ENCODE peak calls at places on chromosomes 6 and 20, in eight cellular contexts. One of them, this sample, is unnamed.

GRCh38 chr6:105022416-105022815 is 65.5 kb downstream of the LIN28B start:
- DNase-seq in WTC11: no peak
- DNase-seq in right lobe of liver: no peak
- DNase-seq in AG10803: no peak
- DNase-seq in psoas muscle: no peak
- DNase-seq in ovary: no peak
- DNase-seq in fibroblast of pulmonary artery: no peak
- DNase-seq in CD8-positive, alpha-beta T cell: no peak
- DNase-seq in this sample: no peak

GRCh38 chr20:37901667-37902503 is 1.0 kb upstream of the VSTM2L start:
- DNase-seq in WTC11: peak; percentile 49
- DNase-seq in right lobe of liver: peak; percentile 47
- DNase-seq in AG10803: peak; percentile 69
- DNase-seq in psoas muscle: no peak
- DNase-seq in ovary: peak; percentile 33
- DNase-seq in fibroblast of pulmonary artery: peak; percentile 75
- DNase-seq in CD8-positive, alpha-beta T cell: no peak
- DNase-seq in this sample: peak; percentile 26

GRCh38 chr6:84897874-84898635 is 133.7 kb upstream of the TBX18 start:
- DNase-seq in WTC11: no peak
- DNase-seq in right lobe of liver: no peak
- DNase-seq in AG10803: peak; percentile 35
- DNase-seq in psoas muscle: no peak
- DNase-seq in ovary: no peak
- DNase-seq in fibroblast of pulmonary artery: peak; percentile 91
- DNase-seq in CD8-positive, alpha-beta T cell: no peak
- DNase-seq in this sample: no peak

GRCh38 chr6:79656134-79656533 is 25.0 kb downstream of the SH3BGRL2 start:
- DNase-seq in WTC11: no peak
- DNase-seq in right lobe of liver: no peak
- DNase-seq in AG10803: no peak
- DNase-seq in psoas muscle: no peak
- DNase-seq in ovary: no peak
- DNase-seq in fibroblast of pulmonary artery: no peak
- DNase-seq in CD8-positive, alpha-beta T cell: no peak
- DNase-seq in this sample: no peak

GRCh38 chr6:140017470-140017869 is 643.0 kb upstream of the CITED2 start:
- DNase-seq in WTC11: no peak
- DNase-seq in right lobe of liver: no peak
- DNase-seq in AG10803: no peak
- DNase-seq in psoas muscle: no peak
- DNase-seq in ovary: no peak
- DNase-seq in fibroblast of pulmonary artery: peak; percentile 6
- DNase-seq in CD8-positive, alpha-beta T cell: no peak
- DNase-seq in this sample: no peak

GRCh38 chr6:582370-582769 is 74.5 kb downstream of the HUS1B start:
- DNase-seq in WTC11: peak; percentile 75
- DNase-seq in right lobe of liver: no peak
- DNase-seq in AG10803: no peak
- DNase-seq in psoas muscle: no peak
- DNase-seq in ovary: no peak
- DNase-seq in fibroblast of pulmonary artery: no peak
- DNase-seq in CD8-positive, alpha-beta T cell: no peak
- DNase-seq in this sample: no peak

GRCh38 chr6:45548657-45549515 is 171.2 kb upstream of the SUPT3H start:
- DNase-seq in WTC11: no peak
- DNase-seq in right lobe of liver: no peak
- DNase-seq in AG10803: no peak
- DNase-seq in psoas muscle: no peak
- DNase-seq in ovary: no peak
- DNase-seq in fibroblast of pulmonary artery: no peak
- DNase-seq in CD8-positive, alpha-beta T cell: no peak
- DNase-seq in this sample: no peak

GRCh38 chr6:126034671-126035070 is 48.3 kb downstream of the TRMT11 start:
- DNase-seq in WTC11: no peak
- DNase-seq in right lobe of liver: no peak
- DNase-seq in AG10803: no peak
- DNase-seq in psoas muscle: no peak
- DNase-seq in ovary: no peak
- DNase-seq in fibroblast of pulmonary artery: no peak
- DNase-seq in CD8-positive, alpha-beta T cell: no peak
- DNase-seq in this sample: no peak

GRCh38 chr6:75563032-75563431 is 38.6 kb upstream of the SENP6 start:
- DNase-seq in WTC11: peak; percentile 15
- DNase-seq in right lobe of liver: no peak
- DNase-seq in AG10803: peak; percentile 45
- DNase-seq in psoas muscle: no peak
- DNase-seq in ovary: no peak
- DNase-seq in fibroblast of pulmonary artery: peak; percentile 57
- DNase-seq in CD8-positive, alpha-beta T cell: no peak
- DNase-seq in this sample: no peak

GRCh38 chr6:7697820-7698623 is 27.9 kb upstream of the BMP6 start:
- DNase-seq in WTC11: no peak
- DNase-seq in right lobe of liver: peak; percentile 42
- DNase-seq in AG10803: peak; percentile 89
- DNase-seq in psoas muscle: no peak
- DNase-seq in ovary: no peak
- DNase-seq in fibroblast of pulmonary artery: peak; percentile 99
- DNase-seq in CD8-positive, alpha-beta T cell: no peak
- DNase-seq in this sample: no peak

GRCh38 chr20:63830821-63831593 is at the start of gene ZBTB46:
- DNase-seq in WTC11: peak; percentile 42
- DNase-seq in right lobe of liver: peak; percentile 72
- DNase-seq in AG10803: peak; percentile 24
- DNase-seq in psoas muscle: peak; percentile 73
- DNase-seq in ovary: peak; percentile 74
- DNase-seq in fibroblast of pulmonary artery: peak; percentile 47
- DNase-seq in CD8-positive, alpha-beta T cell: no peak
- DNase-seq in this sample: no peak

GRCh38 chr20:21505810-21506530 is 7.9 kb downstream of the NKX2-2 start:
- DNase-seq in WTC11: peak; percentile 73
- DNase-seq in right lobe of liver: peak; percentile 69
- DNase-seq in AG10803: peak; percentile 29
- DNase-seq in psoas muscle: no peak
- DNase-seq in ovary: peak; percentile 41
- DNase-seq in fibroblast of pulmonary artery: peak; percentile 49
- DNase-seq in CD8-positive, alpha-beta T cell: peak; percentile 76
- DNase-seq in this sample: peak; percentile 77

GRCh38 chr20:58623579-58624473 is 27.3 kb upstream of the STX16 start:
- DNase-seq in WTC11: no peak
- DNase-seq in right lobe of liver: no peak
- DNase-seq in AG10803: peak; percentile 87
- DNase-seq in psoas muscle: peak; percentile 77
- DNase-seq in ovary: peak; percentile 77
- DNase-seq in fibroblast of pulmonary artery: peak; percentile 94
- DNase-seq in CD8-positive, alpha-beta T cell: no peak
- DNase-seq in this sample: peak; percentile 23

GRCh38 chr6:165662041-165662491 is 975 bp downstream of the PDE10A start:
- DNase-seq in WTC11: peak; percentile 40
- DNase-seq in right lobe of liver: no peak
- DNase-seq in AG10803: peak; percentile 3
- DNase-seq in psoas muscle: peak; percentile 28
- DNase-seq in ovary: peak; percentile 46
- DNase-seq in fibroblast of pulmonary artery: peak; percentile 60
- DNase-seq in CD8-positive, alpha-beta T cell: no peak
- DNase-seq in this sample: peak; percentile 57

GRCh38 chr6:40484066-40484465 is 103.1 kb downstream of the LRFN2 start:
- DNase-seq in WTC11: no peak
- DNase-seq in right lobe of liver: no peak
- DNase-seq in AG10803: no peak
- DNase-seq in psoas muscle: no peak
- DNase-seq in ovary: no peak
- DNase-seq in fibroblast of pulmonary artery: no peak
- DNase-seq in CD8-positive, alpha-beta T cell: no peak
- DNase-seq in this sample: no peak

GRCh38 chr6:124963416-124964083 is 1.3 kb downstream of the RNF217 start:
- DNase-seq in WTC11: no peak
- DNase-seq in right lobe of liver: peak; percentile 27
- DNase-seq in AG10803: peak; percentile 64
- DNase-seq in psoas muscle: peak; percentile 13
- DNase-seq in ovary: no peak
- DNase-seq in fibroblast of pulmonary artery: peak; percentile 59
- DNase-seq in CD8-positive, alpha-beta T cell: no peak
- DNase-seq in this sample: no peak

GRCh38 chr20:13119583-13119982 is 101.5 kb upstream of the ISM1 start:
- DNase-seq in WTC11: peak; percentile 17
- DNase-seq in right lobe of liver: no peak
- DNase-seq in AG10803: peak; percentile 65
- DNase-seq in psoas muscle: no peak
- DNase-seq in ovary: no peak
- DNase-seq in fibroblast of pulmonary artery: peak; percentile 77
- DNase-seq in CD8-positive, alpha-beta T cell: peak; percentile 50
- DNase-seq in this sample: peak; percentile 54

GRCh38 chr6:30378290-30378937 is 33.5 kb downstream of the RPP21 start:
- DNase-seq in WTC11: no peak
- DNase-seq in right lobe of liver: no peak
- DNase-seq in AG10803: no peak
- DNase-seq in psoas muscle: no peak
- DNase-seq in ovary: no peak
- DNase-seq in fibroblast of pulmonary artery: peak; percentile 49
- DNase-seq in CD8-positive, alpha-beta T cell: no peak
- DNase-seq in this sample: no peak

GRCh38 chr20:49791165-49791564 is 21.5 kb upstream of the SLC9A8 start:
- DNase-seq in WTC11: no peak
- DNase-seq in right lobe of liver: no peak
- DNase-seq in AG10803: no peak
- DNase-seq in psoas muscle: no peak
- DNase-seq in ovary: no peak
- DNase-seq in fibroblast of pulmonary artery: no peak
- DNase-seq in CD8-positive, alpha-beta T cell: no peak
- DNase-seq in this sample: no peak

GRCh38 chr20:49792611-49793010 is 20.0 kb upstream of the SLC9A8 start:
- DNase-seq in WTC11: no peak
- DNase-seq in right lobe of liver: no peak
- DNase-seq in AG10803: no peak
- DNase-seq in psoas muscle: no peak
- DNase-seq in ovary: no peak
- DNase-seq in fibroblast of pulmonary artery: no peak
- DNase-seq in CD8-positive, alpha-beta T cell: no peak
- DNase-seq in this sample: no peak

GRCh38 chr20:49792006-49792405 is 20.6 kb upstream of the SLC9A8 start:
- DNase-seq in WTC11: no peak
- DNase-seq in right lobe of liver: no peak
- DNase-seq in AG10803: no peak
- DNase-seq in psoas muscle: no peak
- DNase-seq in ovary: no peak
- DNase-seq in fibroblast of pulmonary artery: no peak
- DNase-seq in CD8-positive, alpha-beta T cell: no peak
- DNase-seq in this sample: no peak

GRCh38 chr20:49787371-49788357 is 25.0 kb upstream of the SLC9A8 start:
- DNase-seq in WTC11: no peak
- DNase-seq in right lobe of liver: no peak
- DNase-seq in AG10803: no peak
- DNase-seq in psoas muscle: no peak
- DNase-seq in ovary: no peak
- DNase-seq in fibroblast of pulmonary artery: no peak
- DNase-seq in CD8-positive, alpha-beta T cell: no peak
- DNase-seq in this sample: no peak

DNA sequence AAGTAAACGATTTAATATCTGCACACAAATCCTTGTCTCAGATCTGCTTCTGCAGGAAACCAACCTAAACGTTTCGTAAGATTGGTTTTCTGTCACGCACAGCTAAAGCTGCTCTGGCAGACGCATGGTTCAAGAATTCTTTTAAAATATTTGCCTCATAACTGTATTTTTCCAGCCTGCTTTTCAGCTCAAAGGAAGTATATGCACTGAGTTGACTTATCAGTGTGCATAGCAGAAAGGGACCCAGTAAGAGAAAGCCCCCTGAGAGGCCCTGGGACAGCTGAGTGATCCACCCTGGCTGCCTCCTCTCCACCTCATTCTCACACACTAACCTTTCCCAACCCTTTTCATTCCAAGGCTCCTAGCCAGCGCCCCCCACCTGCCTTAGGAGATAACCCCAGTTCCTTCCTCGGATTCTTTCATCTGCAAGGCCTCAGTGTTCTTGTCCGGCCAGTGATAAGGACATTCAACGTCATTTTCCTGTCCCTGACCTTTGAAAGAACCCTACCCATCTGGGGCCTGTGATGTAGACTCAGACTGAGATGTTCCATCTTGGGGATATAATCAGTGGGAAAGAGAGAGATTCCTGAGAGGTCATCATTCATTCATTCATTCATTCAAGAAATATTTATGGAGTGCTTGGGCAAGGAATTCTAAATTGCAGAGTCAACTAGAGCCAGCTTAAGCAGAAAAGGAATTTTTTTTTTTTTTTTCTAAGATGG is 22.4 kb upstream of the SLC9A8 start:
- DNase-seq in WTC11: peak; percentile 33
- DNase-seq in right lobe of liver: peak; percentile 44
- DNase-seq in AG10803: peak; percentile 88
- DNase-seq in psoas muscle: peak; percentile 21
- DNase-seq in ovary: peak; percentile 57
- DNase-seq in fibroblast of pulmonary artery: peak; percentile 96
- DNase-seq in CD8-positive, alpha-beta T cell: no peak
- DNase-seq in this sample: no peak
- TF ChIP-seq CTCF in WTC11: no peak
- TF ChIP-seq CTCF in right lobe of liver: no peak
- TF ChIP-seq CTCF in AG10803: no peak
- TF ChIP-seq CTCF in psoas muscle: no peak
- TF ChIP-seq CTCF in ovary: no peak
- TF ChIP-seq CTCF in fibroblast of pulmonary artery: no peak
- TF ChIP-seq CTCF in CD8-positive, alpha-beta T cell: no peak
- TF ChIP-seq CTCF in this sample: no peak

GRCh38 chr6:118963003-118963402 is 28.0 kb upstream of the MCM9 start:
- DNase-seq in WTC11: no peak
- DNase-seq in right lobe of liver: no peak
- DNase-seq in AG10803: peak; percentile 29
- DNase-seq in psoas muscle: no peak
- DNase-seq in ovary: no peak
- DNase-seq in fibroblast of pulmonary artery: peak; percentile 31
- DNase-seq in CD8-positive, alpha-beta T cell: no peak
- DNase-seq in this sample: no peak
- TF ChIP-seq CTCF in WTC11: no peak
- TF ChIP-seq CTCF in right lobe of liver: no peak
- TF ChIP-seq CTCF in AG10803: peak; percentile 44
- TF ChIP-seq CTCF in psoas muscle: peak; percentile 33
- TF ChIP-seq CTCF in ovary: no peak
- TF ChIP-seq CTCF in fibroblast of pulmonary artery: peak; percentile 32
- TF ChIP-seq CTCF in CD8-positive, alpha-beta T cell: peak; percentile 49
- TF ChIP-seq CTCF in this sample: peak; percentile 46

GRCh38 chr6:138382498-138383265 is 5.0 kb downstream of the SMIM28 start:
- DNase-seq in WTC11: peak; percentile 57
- DNase-seq in right lobe of liver: no peak
- DNase-seq in AG10803: no peak
- DNase-seq in psoas muscle: no peak
- DNase-seq in ovary: no peak
- DNase-seq in fibroblast of pulmonary artery: no peak
- DNase-seq in CD8-positive, alpha-beta T cell: no peak
- DNase-seq in this sample: no peak
- TF ChIP-seq CTCF in WTC11: no peak
- TF ChIP-seq CTCF in right lobe of liver: no peak
- TF ChIP-seq CTCF in AG10803: no peak
- TF ChIP-seq CTCF in psoas muscle: no peak
- TF ChIP-seq CTCF in ovary: no peak
- TF ChIP-seq CTCF in fibroblast of pulmonary artery: no peak
- TF ChIP-seq CTCF in CD8-positive, alpha-beta T cell: no peak
- TF ChIP-seq CTCF in this sample: no peak

DNA sequence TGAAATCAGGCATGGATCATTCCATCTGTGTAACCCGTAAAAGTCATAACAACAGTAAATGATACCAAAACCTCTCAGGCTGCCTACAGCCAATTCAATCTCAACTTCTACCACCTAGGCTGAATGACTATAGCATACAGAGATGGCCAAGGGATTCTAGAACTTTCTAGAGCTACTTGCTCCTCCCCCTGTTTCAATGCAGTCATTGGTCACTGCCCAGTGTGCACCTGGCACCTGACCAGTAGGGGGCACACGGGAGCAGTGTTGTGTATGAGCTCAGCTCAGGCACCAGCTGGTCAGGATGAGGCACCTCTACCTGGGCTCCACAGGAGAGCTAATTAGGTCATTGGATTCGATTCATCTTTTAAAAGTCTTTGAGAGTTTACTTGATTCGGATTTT is 86.2 kb downstream of the PLEKHG1 start:
- DNase-seq in WTC11: peak; percentile 87
- DNase-seq in right lobe of liver: peak; percentile 37
- DNase-seq in AG10803: no peak
- DNase-seq in psoas muscle: no peak
- DNase-seq in ovary: no peak
- DNase-seq in fibroblast of pulmonary artery: peak; percentile 6
- DNase-seq in CD8-positive, alpha-beta T cell: no peak
- DNase-seq in this sample: no peak
- TF ChIP-seq CTCF in WTC11: peak; percentile 84
- TF ChIP-seq CTCF in right lobe of liver: peak; percentile 52
- TF ChIP-seq CTCF in AG10803: peak; percentile 50
- TF ChIP-seq CTCF in psoas muscle: peak; percentile 45
- TF ChIP-seq CTCF in ovary: no peak
- TF ChIP-seq CTCF in fibroblast of pulmonary artery: peak; percentile 44
- TF ChIP-seq CTCF in CD8-positive, alpha-beta T cell: peak; percentile 33
- TF ChIP-seq CTCF in this sample: peak; percentile 69

This sample was measured in neural crest cell.